ENCODE peak calls at places on chromosomes 7 and 10, in ten cellular contexts. One of them, this sample, is unnamed.

GRCh38 chr7:142714375-142714774 is 34.9 kb upstream of the PRSS1 start:
- DNase-seq in ovary: no peak
- DNase-seq in sigmoid colon: no peak
- DNase-seq in A549: no peak
- DNase-seq in endothelial cell of umbilical vein: peak
- DNase-seq in lower leg skin: no peak
- DNase-seq in HCT116: no peak
- DNase-seq in suprapubic skin: no peak
- DNase-seq in tibial nerve: no peak
- DNase-seq in adrenal gland: no peak
- DNase-seq in this sample: no peak

GRCh38 chr7:107854989-107855388 is 36.0 kb upstream of the DLD start:
- DNase-seq in ovary: no peak
- DNase-seq in sigmoid colon: no peak
- DNase-seq in A549: peak
- DNase-seq in endothelial cell of umbilical vein: peak
- DNase-seq in lower leg skin: no peak
- DNase-seq in HCT116: no peak
- DNase-seq in suprapubic skin: no peak
- DNase-seq in tibial nerve: no peak
- DNase-seq in adrenal gland: no peak
- DNase-seq in this sample: no peak

GRCh38 chr10:69654376-69654775 is 24.3 kb downstream of the FAM241B start:
- DNase-seq in ovary: no peak
- DNase-seq in sigmoid colon: no peak
- DNase-seq in A549: no peak
- DNase-seq in endothelial cell of umbilical vein: no peak
- DNase-seq in lower leg skin: no peak
- DNase-seq in HCT116: no peak
- DNase-seq in suprapubic skin: no peak
- DNase-seq in tibial nerve: no peak
- DNase-seq in adrenal gland: no peak
- DNase-seq in this sample: no peak

GRCh38 chr7:30253796-30254165 is 30.6 kb upstream of the ZNRF2 start:
- DNase-seq in ovary: no peak
- DNase-seq in sigmoid colon: no peak
- DNase-seq in A549: no peak
- DNase-seq in endothelial cell of umbilical vein: no peak
- DNase-seq in lower leg skin: no peak
- DNase-seq in HCT116: no peak
- DNase-seq in suprapubic skin: no peak
- DNase-seq in tibial nerve: no peak
- DNase-seq in adrenal gland: no peak
- DNase-seq in this sample: no peak

GRCh38 chr10:29757551-29758297 is 123.0 kb upstream of the SVIL start:
- DNase-seq in ovary: no peak
- DNase-seq in sigmoid colon: no peak
- DNase-seq in A549: peak
- DNase-seq in endothelial cell of umbilical vein: peak
- DNase-seq in lower leg skin: no peak
- DNase-seq in HCT116: peak
- DNase-seq in suprapubic skin: no peak
- DNase-seq in tibial nerve: no peak
- DNase-seq in adrenal gland: no peak
- DNase-seq in this sample: no peak

GRCh38 chr7:111363099-111363498 is 199.2 kb downstream of the IMMP2L start:
- DNase-seq in ovary: no peak
- DNase-seq in sigmoid colon: no peak
- DNase-seq in A549: no peak
- DNase-seq in endothelial cell of umbilical vein: no peak
- DNase-seq in lower leg skin: no peak
- DNase-seq in HCT116: no peak
- DNase-seq in suprapubic skin: no peak
- DNase-seq in tibial nerve: no peak
- DNase-seq in adrenal gland: no peak
- DNase-seq in this sample: no peak

GRCh38 chr7:1721047-1721687 is 51.1 kb downstream of the ELFN1 start:
- DNase-seq in ovary: no peak
- DNase-seq in sigmoid colon: no peak
- DNase-seq in A549: no peak
- DNase-seq in endothelial cell of umbilical vein: no peak
- DNase-seq in lower leg skin: no peak
- DNase-seq in HCT116: no peak
- DNase-seq in suprapubic skin: no peak
- DNase-seq in tibial nerve: no peak
- DNase-seq in adrenal gland: no peak
- DNase-seq in this sample: peak

GRCh38 chr10:75019360-75019759 is 92.1 kb upstream of the SAMD8 start:
- DNase-seq in ovary: no peak
- DNase-seq in sigmoid colon: no peak
- DNase-seq in A549: peak
- DNase-seq in endothelial cell of umbilical vein: peak
- DNase-seq in lower leg skin: no peak
- DNase-seq in HCT116: no peak
- DNase-seq in suprapubic skin: no peak
- DNase-seq in tibial nerve: no peak
- DNase-seq in adrenal gland: no peak
- DNase-seq in this sample: no peak

GRCh38 chr7:42180806-42181205 is 56.2 kb downstream of the GLI3 start:
- DNase-seq in ovary: no peak
- DNase-seq in sigmoid colon: no peak
- DNase-seq in A549: no peak
- DNase-seq in endothelial cell of umbilical vein: no peak
- DNase-seq in lower leg skin: no peak
- DNase-seq in HCT116: no peak
- DNase-seq in suprapubic skin: no peak
- DNase-seq in tibial nerve: no peak
- DNase-seq in adrenal gland: no peak
- DNase-seq in this sample: no peak

GRCh38 chr10:5265139-5265538 is 68.5 kb downstream of the AKR1C4 start:
- DNase-seq in ovary: no peak
- DNase-seq in sigmoid colon: no peak
- DNase-seq in A549: no peak
- DNase-seq in endothelial cell of umbilical vein: no peak
- DNase-seq in lower leg skin: no peak
- DNase-seq in HCT116: no peak
- DNase-seq in suprapubic skin: no peak
- DNase-seq in tibial nerve: no peak
- DNase-seq in adrenal gland: no peak
- DNase-seq in this sample: no peak

GRCh38 chr7:75847707-75848106 is 31.1 kb upstream of the RHBDD2 start:
- DNase-seq in ovary: no peak
- DNase-seq in sigmoid colon: no peak
- DNase-seq in A549: no peak
- DNase-seq in endothelial cell of umbilical vein: no peak
- DNase-seq in lower leg skin: no peak
- DNase-seq in HCT116: no peak
- DNase-seq in suprapubic skin: no peak
- DNase-seq in tibial nerve: no peak
- DNase-seq in adrenal gland: no peak
- DNase-seq in this sample: no peak

GRCh38 chr10:52662255-52662654 is 110.3 kb downstream of the MBL2 start:
- DNase-seq in ovary: no peak
- DNase-seq in sigmoid colon: no peak
- DNase-seq in A549: no peak
- DNase-seq in endothelial cell of umbilical vein: no peak
- DNase-seq in lower leg skin: no peak
- DNase-seq in HCT116: no peak
- DNase-seq in suprapubic skin: no peak
- DNase-seq in tibial nerve: no peak
- DNase-seq in adrenal gland: no peak
- DNase-seq in this sample: no peak

GRCh38 chr10:78589687-78590086 is 479.1 kb upstream of the ZMIZ1 start:
- DNase-seq in ovary: no peak
- DNase-seq in sigmoid colon: no peak
- DNase-seq in A549: no peak
- DNase-seq in endothelial cell of umbilical vein: no peak
- DNase-seq in lower leg skin: no peak
- DNase-seq in HCT116: no peak
- DNase-seq in suprapubic skin: no peak
- DNase-seq in tibial nerve: no peak
- DNase-seq in adrenal gland: no peak
- DNase-seq in this sample: no peak

GRCh38 chr7:154873722-154874121 is 129.2 kb downstream of the PAXIP1 start:
- DNase-seq in ovary: no peak
- DNase-seq in sigmoid colon: no peak
- DNase-seq in A549: no peak
- DNase-seq in endothelial cell of umbilical vein: no peak
- DNase-seq in lower leg skin: no peak
- DNase-seq in HCT116: no peak
- DNase-seq in suprapubic skin: no peak
- DNase-seq in tibial nerve: no peak
- DNase-seq in adrenal gland: no peak
- DNase-seq in this sample: no peak

GRCh38 chr10:994836-995558 is 6.8 kb downstream of the GTPBP4 start:
- DNase-seq in ovary: no peak
- DNase-seq in sigmoid colon: no peak
- DNase-seq in A549: no peak
- DNase-seq in endothelial cell of umbilical vein: no peak
- DNase-seq in lower leg skin: no peak
- DNase-seq in HCT116: no peak
- DNase-seq in suprapubic skin: no peak
- DNase-seq in tibial nerve: no peak
- DNase-seq in adrenal gland: no peak
- DNase-seq in this sample: no peak
- TF ChIP-seq POLR2A in ovary: no peak
- TF ChIP-seq POLR2A in sigmoid colon: no peak
- TF ChIP-seq POLR2A in A549: no peak
- TF ChIP-seq POLR2A in endothelial cell of umbilical vein: no peak
- TF ChIP-seq POLR2A in lower leg skin: no peak
- TF ChIP-seq POLR2A in HCT116: no peak
- TF ChIP-seq POLR2A in suprapubic skin: no peak
- TF ChIP-seq POLR2A in tibial nerve: no peak
- TF ChIP-seq POLR2A in adrenal gland: no peak
- TF ChIP-seq POLR2A in this sample: no peak

DNA sequence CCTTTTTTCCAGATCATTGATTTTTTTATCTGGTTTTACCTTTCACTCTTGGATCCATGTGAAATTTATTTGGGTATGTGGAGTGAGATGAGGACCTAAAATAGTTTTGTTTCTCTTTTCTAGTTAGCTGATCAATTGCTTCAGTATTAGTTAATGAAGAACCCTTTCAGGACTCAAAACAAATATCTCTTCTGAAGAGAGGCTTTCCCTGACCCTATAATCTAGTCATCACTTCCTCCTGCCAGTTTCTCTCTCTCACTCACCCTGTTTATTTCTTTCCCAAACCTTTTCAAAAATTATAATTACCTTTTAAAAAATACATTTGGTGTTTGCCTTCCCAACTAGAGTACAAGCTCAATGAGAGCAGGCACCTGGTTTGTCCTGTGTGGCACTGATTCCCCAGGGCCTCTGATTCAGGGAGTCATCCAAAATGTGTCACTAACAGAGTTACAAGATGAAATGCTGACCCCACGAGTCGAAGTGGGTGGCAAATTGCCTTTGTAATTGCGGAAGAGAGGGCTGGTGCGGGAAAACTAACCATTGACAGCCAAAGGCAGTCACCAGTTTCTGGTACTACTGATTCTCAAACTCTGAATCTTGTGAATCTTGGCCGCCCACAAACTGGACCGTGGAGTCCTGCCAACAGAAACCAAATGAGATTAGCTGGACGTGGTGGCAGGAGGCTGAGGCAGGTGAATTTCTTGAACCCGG is 2.4 kb downstream of the TMEM140 start:
- DNase-seq in ovary: no peak
- DNase-seq in sigmoid colon: no peak
- DNase-seq in A549: no peak
- DNase-seq in endothelial cell of umbilical vein: no peak
- DNase-seq in lower leg skin: no peak
- DNase-seq in HCT116: no peak
- DNase-seq in suprapubic skin: no peak
- DNase-seq in tibial nerve: no peak
- DNase-seq in adrenal gland: peak
- DNase-seq in this sample: no peak
- TF ChIP-seq POLR2A in ovary: no peak
- TF ChIP-seq POLR2A in sigmoid colon: no peak
- TF ChIP-seq POLR2A in A549: no peak
- TF ChIP-seq POLR2A in endothelial cell of umbilical vein: no peak
- TF ChIP-seq POLR2A in lower leg skin: no peak
- TF ChIP-seq POLR2A in HCT116: no peak
- TF ChIP-seq POLR2A in suprapubic skin: no peak
- TF ChIP-seq POLR2A in tibial nerve: no peak
- TF ChIP-seq POLR2A in adrenal gland: no peak
- TF ChIP-seq POLR2A in this sample: no peak

DNA sequence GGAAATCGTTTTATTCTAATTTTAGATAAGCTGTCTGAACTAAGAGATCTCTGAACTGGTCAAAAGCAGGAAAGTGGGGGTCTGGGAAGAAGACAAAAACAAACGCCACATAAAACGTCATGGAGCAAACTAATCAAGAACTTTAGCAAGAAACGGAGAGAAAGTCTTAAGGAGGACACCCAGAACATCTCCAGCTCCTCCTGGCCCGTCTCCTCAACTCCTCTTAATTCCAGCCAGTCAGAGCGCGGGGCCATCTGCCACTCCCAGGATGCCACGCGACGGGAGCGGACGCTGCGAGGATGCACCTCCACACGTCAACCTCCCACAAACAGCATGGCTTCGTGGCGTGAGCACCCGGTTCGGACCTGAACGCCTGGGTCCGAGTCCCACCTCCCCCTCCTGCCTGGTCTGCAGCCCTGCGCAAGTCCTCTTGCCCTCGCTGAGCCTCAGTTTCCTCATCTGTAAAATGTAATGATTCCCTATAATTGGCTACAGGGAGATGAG is 598 bp downstream of the MMS19 start:
- DNase-seq in ovary: peak
- DNase-seq in sigmoid colon: peak
- DNase-seq in A549: peak
- DNase-seq in endothelial cell of umbilical vein: peak
- DNase-seq in lower leg skin: peak
- DNase-seq in HCT116: peak
- DNase-seq in suprapubic skin: peak
- DNase-seq in tibial nerve: peak
- DNase-seq in adrenal gland: peak
- DNase-seq in this sample: peak
- TF ChIP-seq POLR2A in ovary: peak
- TF ChIP-seq POLR2A in sigmoid colon: peak
- TF ChIP-seq POLR2A in A549: peak
- TF ChIP-seq POLR2A in endothelial cell of umbilical vein: peak
- TF ChIP-seq POLR2A in lower leg skin: no peak
- TF ChIP-seq POLR2A in HCT116: peak
- TF ChIP-seq POLR2A in suprapubic skin: no peak
- TF ChIP-seq POLR2A in tibial nerve: no peak
- TF ChIP-seq POLR2A in adrenal gland: no peak
- TF ChIP-seq POLR2A in this sample: peak

GRCh38 chr7:38178004-38178694 is at the start of gene STARD3NL:
- DNase-seq in ovary: peak
- DNase-seq in sigmoid colon: peak
- DNase-seq in A549: peak
- DNase-seq in endothelial cell of umbilical vein: peak
- DNase-seq in lower leg skin: peak
- DNase-seq in HCT116: peak
- DNase-seq in suprapubic skin: peak
- DNase-seq in tibial nerve: peak
- DNase-seq in adrenal gland: peak
- DNase-seq in this sample: peak
- TF ChIP-seq POLR2A in ovary: peak
- TF ChIP-seq POLR2A in sigmoid colon: no peak
- TF ChIP-seq POLR2A in A549: peak
- TF ChIP-seq POLR2A in endothelial cell of umbilical vein: peak
- TF ChIP-seq POLR2A in lower leg skin: peak
- TF ChIP-seq POLR2A in HCT116: peak
- TF ChIP-seq POLR2A in suprapubic skin: no peak
- TF ChIP-seq POLR2A in tibial nerve: no peak
- TF ChIP-seq POLR2A in adrenal gland: peak
- TF ChIP-seq POLR2A in this sample: peak

GRCh38 chr7:102464577-102465280 is at the start of the genes ALKBH4 and LRWD1:
- DNase-seq in ovary: peak
- DNase-seq in sigmoid colon: peak
- DNase-seq in A549: peak
- DNase-seq in endothelial cell of umbilical vein: peak
- DNase-seq in lower leg skin: peak
- DNase-seq in HCT116: peak
- DNase-seq in suprapubic skin: peak
- DNase-seq in tibial nerve: peak
- DNase-seq in adrenal gland: peak
- DNase-seq in this sample: peak
- TF ChIP-seq POLR2A in ovary: peak
- TF ChIP-seq POLR2A in sigmoid colon: peak
- TF ChIP-seq POLR2A in A549: peak
- TF ChIP-seq POLR2A in endothelial cell of umbilical vein: peak
- TF ChIP-seq POLR2A in lower leg skin: no peak
- TF ChIP-seq POLR2A in HCT116: peak
- TF ChIP-seq POLR2A in suprapubic skin: no peak
- TF ChIP-seq POLR2A in tibial nerve: no peak
- TF ChIP-seq POLR2A in adrenal gland: peak
- TF ChIP-seq POLR2A in this sample: peak

This sample was measured in H54.